ENCODE peak calls at places on chromosomes 6 and 20, in nine cellular contexts. O, D, U, E, S, B, I, M and V are unnamed samples.

GRCh38 chr6:19845271-19846046 is 8.3 kb downstream of the ID4 start:
- DNase-seq in S (no peak), O (no peak), M (no peak), D (no peak), U (no peak), I (no peak), B (no peak), E (no peak), V (no peak)

GRCh38 chr6:122042380-122042779 is 357.1 kb upstream of the HSF2 start:
- DNase-seq in I (no peak), U (no peak), E (no peak), S (no peak), M (no peak), B (no peak), D (no peak), O (no peak), V (no peak)

GRCh38 chr20:37192137-37192854 is 12.9 kb upstream of the MROH8 start:
- DNase-seq in S (peak; percentile 95), I (peak; percentile 90), O (peak; percentile 91), D (peak; percentile 82), E (peak; percentile 59), B (peak; percentile 83), M (peak; percentile 28), U (peak; percentile 83), V (peak; percentile 89)

GRCh38 chr6:116015560-116015959 is 45.1 kb downstream of the FRK start:
- DNase-seq in E (no peak), I (no peak), O (no peak), U (no peak), M (no peak), S (no peak), B (no peak), D (no peak), V (no peak)

GRCh38 chr6:14153228-14153627 is 35.7 kb downstream of the CD83 start:
- DNase-seq in B (no peak), E (no peak), O (no peak), I (no peak), D (no peak), S (no peak), M (no peak), U (no peak), V (no peak)

GRCh38 chr6:33974471-33974870 is 170.7 kb upstream of the MLN start:
- DNase-seq in D (no peak), S (no peak), B (no peak), E (no peak), O (no peak), I (no peak), U (no peak), M (no peak), V (no peak)

GRCh38 chr6:2877960-2878359 is 25.1 kb downstream of the SERPINB9 start:
- DNase-seq in S (no peak), D (no peak), O (no peak), M (no peak), B (no peak), E (no peak), U (no peak), I (no peak), V (no peak)

GRCh38 chr20:47498606-47499005 is 3.1 kb upstream of the NCOA3 start:
- DNase-seq in M (no peak), D (no peak), I (no peak), O (no peak), B (no peak), U (no peak), S (no peak), E (no peak), V (no peak)

GRCh38 chr6:6595946-6596345 is 7.4 kb downstream of the LY86 start:
- DNase-seq in M (no peak), I (no peak), S (no peak), B (no peak), U (no peak), D (no peak), O (no peak), E (no peak), V (no peak)

GRCh38 chr6:37190159-37190535 is 20.2 kb downstream of the PIM1 start:
- DNase-seq in B (no peak), M (no peak), U (no peak), D (no peak), S (no peak), E (no peak), I (no peak), O (no peak), V (no peak)

GRCh38 chr20:64063389-64064144 is 569 bp downstream of the TCEA2 start:
- DNase-seq in M (no peak), I (peak; percentile 24), O (peak; percentile 68), E (no peak), U (no peak), D (no peak), B (no peak), S (peak; percentile 27), V (no peak)

GRCh38 chr6:3732345-3733141 is 19.0 kb downstream of the PXDC1 start:
- DNase-seq in U (peak; percentile 80), S (peak; percentile 83), B (peak; percentile 44), M (no peak), D (peak; percentile 72), O (peak; percentile 82), E (peak; percentile 51), I (peak; percentile 79), V (peak; percentile 87)

GRCh38 chr6:108897371-108897770 is 49.1 kb downstream of the ARMC2 start:
- DNase-seq in S (no peak), M (no peak), E (no peak), B (no peak), I (peak; percentile 48), D (peak; percentile 19), O (peak; percentile 15), U (no peak), V (no peak)

GRCh38 chr20:53413188-53413631 is 180.4 kb downstream of the ZNF217 start:
- DNase-seq in O (no peak), E (no peak), M (no peak), B (no peak), S (no peak), I (peak; percentile 10), D (peak; percentile 17), U (peak; percentile 17), V (no peak)

GRCh38 chr20:18506744-18507143 is 996 bp upstream of the SEC23B start:
- DNase-seq in O (no peak), D (no peak), S (no peak), U (no peak), B (no peak), I (no peak), M (no peak), E (no peak), V (no peak)

GRCh38 chr20:62602550-62602949 is 39.8 kb upstream of the SLCO4A1 start:
- DNase-seq in S (no peak), B (no peak), O (no peak), E (no peak), M (no peak), U (no peak), D (no peak), I (no peak), V (no peak)

GRCh38 chr6:108653864-108654402 is 93.2 kb downstream of the FOXO3 start:
- DNase-seq in U (no peak), B (no peak), D (peak; percentile 61), I (no peak), E (no peak), O (peak; percentile 55), M (no peak), S (no peak), V (no peak)

GRCh38 chr20:38674178-38675133 is 49.8 kb upstream of the SLC32A1 start:
- DNase-seq in B (peak; percentile 57), S (peak; percentile 71), E (peak; percentile 18), M (peak; percentile 43), U (peak; percentile 95), I (peak; percentile 64), D (peak; percentile 34), O (peak; percentile 89), V (peak; percentile 49)

GRCh38 chr6:16240618-16241320 is 2.4 kb downstream of the GMPR start:
- DNase-seq in M (no peak), I (no peak), S (no peak), D (no peak), B (no peak), E (no peak), U (no peak), O (no peak), V (no peak)

GRCh38 chr6:123770247-123770949 is 33.3 kb upstream of the NKAIN2 start:
- DNase-seq in B (no peak), D (no peak), I (no peak), U (no peak), O (no peak), M (no peak), S (no peak), E (no peak), V (no peak)

GRCh38 chr6:36559394-36559793 is 12.1 kb upstream of the STK38 start:
- DNase-seq in D (no peak), O (no peak), U (no peak), M (no peak), B (no peak), S (no peak), E (no peak), I (no peak), V (no peak)

GRCh38 chr6:152267967-152268845 is 369.0 kb downstream of the SYNE1 start:
- DNase-seq in B (no peak), D (no peak), I (peak; percentile 18), O (peak; percentile 20), S (no peak), U (peak; percentile 25), M (no peak), E (peak; percentile 19), V (peak; percentile 42)

GRCh38 chr6:169837529-169838250 is 86.3 kb downstream of the ERMARD start:
- DNase-seq in U (no peak), S (no peak), E (no peak), D (no peak), O (no peak), M (no peak), I (no peak), B (no peak), V (no peak)

GRCh38 chr20:2507875-2508630 is 662 bp downstream of the ZNF343 start:
- DNase-seq in B (no peak), U (peak; percentile 17), D (no peak), S (no peak), E (no peak), O (peak; percentile 68), M (no peak), I (no peak), V (no peak)

GRCh38 chr6:91358986-91359385 is 772.1 kb upstream of the MAP3K7 start:
- DNase-seq in B (no peak), I (no peak), S (no peak), M (no peak), D (no peak), E (no peak), U (no peak), O (no peak), V (no peak)

GRCh38 chr6:10658910-10659696 is 35.3 kb downstream of the C6orf52 start:
- DNase-seq in I (no peak), B (no peak), E (no peak), O (no peak), U (no peak), S (no peak), D (no peak), M (no peak), V (no peak)

GRCh38 chr6:1461207-1461606 is 71.8 kb downstream of the FOXF2 start:
- DNase-seq in I (no peak), U (no peak), S (no peak), E (peak; percentile 61), O (peak; percentile 35), D (no peak), M (no peak), B (no peak), V (no peak)

GRCh38 chr6:52288216-52288615 is 3.7 kb upstream of the MCM3 start:
- DNase-seq in E (no peak), D (no peak), U (no peak), O (no peak), B (no peak), I (no peak), M (no peak), S (no peak), V (no peak)

GRCh38 chr6:108594640-108595039 is 33.9 kb downstream of the FOXO3 start:
- DNase-seq in O (no peak), I (no peak), S (no peak), D (no peak), B (no peak), U (no peak), E (no peak), M (no peak), V (no peak)

GRCh38 chr6:26033942-26034354 is 53.3 kb upstream of the HFE start:
- DNase-seq in B (no peak), S (no peak), M (no peak), I (no peak), U (no peak), D (no peak), O (no peak), E (no peak), V (no peak)

GRCh38 chr6:3388786-3389185 is 68.1 kb downstream of the SLC22A23 start:
- DNase-seq in O (no peak), U (no peak), M (no peak), S (no peak), I (no peak), B (no peak), E (no peak), D (no peak), V (no peak)